ENCODE peak calls at places on chromosomes 13 and 19, in eight cellular contexts. L is esophagus muscularis mucosa, D is suprapubic skin, U is HCT116, S is breast epithelium, W is spleen, H is sigmoid colon, I is endothelial cell of umbilical vein. F is an unnamed sample.

GRCh38 chr19:46000497-46001246 is 5.4 kb downstream of the CCDC61 start:
- DNase-seq in I (no peak), D (no peak), W (peak; percentile 83), S (peak; percentile 53), L (no peak), H (no peak), U (no peak), F (peak; percentile 38)

GRCh38 chr13:65293530-65294198 is 1936.5 kb downstream of the PCDH9 start:
- DNase-seq in W (no peak), S (no peak), U (no peak), I (no peak), L (no peak), D (no peak), H (no peak), F (no peak)

GRCh38 chr19:48543121-48543710 is 8.8 kb upstream of the SULT2B1 start:
- DNase-seq in U (peak; percentile 53), I (peak; percentile 80), W (no peak), S (peak; percentile 85), H (no peak), L (no peak), D (no peak), F (peak; percentile 92)

GRCh38 chr19:47786566-47786965 is 8.1 kb downstream of the SELENOW start:
- DNase-seq in H (no peak), S (no peak), I (no peak), L (no peak), D (no peak), U (no peak), W (no peak), F (no peak)

GRCh38 chr19:2294377-2295335 is 12.7 kb upstream of the PEAK3 start:
- DNase-seq in S (no peak), L (no peak), H (peak; percentile 84), W (peak; percentile 77), I (no peak), U (no peak), D (no peak), F (no peak)

GRCh38 chr19:53906211-53907192 is 2.6 kb upstream of the CACNG7 start:
- DNase-seq in D (no peak), H (no peak), W (peak; percentile 89), I (no peak), U (no peak), L (no peak), S (no peak), F (no peak)

GRCh38 chr13:62337109-62337880 is 921.6 kb upstream of the PCDH20 start:
- DNase-seq in W (no peak), I (no peak), S (no peak), U (no peak), L (no peak), H (no peak), D (no peak), F (no peak)

GRCh38 chr13:28805193-28805819 is 14.8 kb upstream of the MTUS2 start:
- DNase-seq in S (no peak), L (no peak), U (no peak), H (no peak), W (no peak), D (no peak), I (no peak), F (no peak)

GRCh38 chr19:48812094-48812929 is 1.5 kb upstream of the BCAT2 start:
- DNase-seq in U (no peak), D (peak; percentile 95), I (peak; percentile 72), S (peak; percentile 85), W (peak; percentile 91), L (peak; percentile 98), H (peak; percentile 98), F (peak; percentile 93)

GRCh38 chr19:3710265-3710812 is 2.2 kb downstream of the TJP3 start:
- DNase-seq in H (peak; percentile 91), W (peak; percentile 82), I (no peak), D (no peak), U (peak; percentile 83), S (peak; percentile 74), L (no peak), F (peak; percentile 88)

GRCh38 chr19:10001899-10002298 is 8.4 kb downstream of the COL5A3 start:
- DNase-seq in W (no peak), U (no peak), D (no peak), I (no peak), L (no peak), H (no peak), S (no peak), F (no peak)

GRCh38 chr13:24452044-24452443 is 60.5 kb downstream of the PARP4 start:
- DNase-seq in W (no peak), S (no peak), D (no peak), H (no peak), U (no peak), I (no peak), L (no peak), F (no peak)

GRCh38 chr13:50873481-50873880 is 30.0 kb upstream of the DLEU7 start:
- DNase-seq in S (no peak), W (no peak), H (no peak), U (no peak), I (no peak), D (no peak), L (no peak), F (no peak)

GRCh38 chr19:5345895-5346386 is 5.3 kb upstream of the PTPRS start:
- DNase-seq in I (peak; percentile 35), S (no peak), D (no peak), W (peak; percentile 16), U (no peak), H (no peak), L (no peak), F (no peak)

GRCh38 chr13:87042946-87043345 is 628.2 kb upstream of the SLITRK5 start:
- DNase-seq in U (no peak), I (no peak), D (no peak), L (no peak), W (no peak), S (no peak), H (no peak), F (no peak)

GRCh38 chr13:45538382-45538781 is 73.6 kb downstream of the COG3 start:
- DNase-seq in I (no peak), U (peak; percentile 7), L (no peak), W (no peak), H (no peak), D (no peak), S (no peak), F (no peak)

GRCh38 chr13:44243198-44243852 is 130.3 kb upstream of the SERP2 start:
- DNase-seq in W (no peak), I (peak; percentile 92), D (no peak), U (peak; percentile 92), H (no peak), S (peak; percentile 45), L (no peak), F (no peak)

GRCh38 chr13:27954406-27954851 is 14.7 kb downstream of the CDX2 start:
- DNase-seq in D (no peak), S (no peak), H (no peak), I (peak; percentile 31), W (peak; percentile 75), L (peak; percentile 87), U (no peak), F (no peak)

GRCh38 chr13:73602295-73602694 is 531.9 kb downstream of the KLF12 start:
- DNase-seq in S (no peak), W (no peak), L (no peak), D (no peak), I (no peak), H (no peak), U (peak; percentile 2), F (no peak)

GRCh38 chr13:48121733-48122132 is 26.8 kb upstream of the MED4 start:
- DNase-seq in S (no peak), D (no peak), W (no peak), L (no peak), H (no peak), U (no peak), I (no peak), F (no peak)

GRCh38 chr19:4639531-4640246 is 373 bp downstream of the TNFAIP8L1 start:
- DNase-seq in W (peak; percentile 87), I (peak; percentile 39), S (no peak), L (no peak), H (peak; percentile 82), U (no peak), D (no peak), F (no peak)

DNA sequence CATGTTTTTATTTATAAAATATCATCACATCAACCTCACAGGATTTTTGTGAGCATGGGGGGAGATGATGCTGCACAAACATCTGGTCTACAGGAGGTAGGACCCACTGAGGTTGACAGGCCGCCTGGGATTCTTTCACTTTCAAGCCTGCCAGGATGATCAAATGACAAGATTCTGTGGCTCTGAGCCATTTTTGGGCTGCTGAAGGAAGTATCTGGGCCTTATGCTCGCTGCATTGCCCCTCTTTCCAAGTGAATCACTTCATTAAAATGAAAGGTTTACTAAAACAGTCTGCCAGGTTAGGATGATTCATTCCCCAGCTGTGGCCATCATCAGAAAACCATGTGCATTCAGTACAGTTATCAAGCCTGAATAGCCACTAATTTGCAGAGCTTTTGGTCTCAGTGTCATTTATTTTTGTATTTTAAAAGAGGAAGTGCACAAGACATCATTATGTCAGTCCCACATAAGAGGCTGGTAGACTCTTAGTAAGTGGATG is 34.4 kb downstream of the STARD13 start:
- DNase-seq in D (no peak), U (peak; percentile 31), L (no peak), W (no peak), S (no peak), I (peak; percentile 87), H (peak; percentile 72), F (no peak)
- TF ChIP-seq POLR2AphosphoS5 in D (no peak), U (no peak), L (peak; percentile 33), W (no peak), S (no peak), I (peak; percentile 70), H (peak; percentile 55), F (no peak)

GRCh38 chr19:43229315-43229714 is 23.9 kb upstream of the PSG4 start:
- DNase-seq in W (no peak), I (no peak), U (peak; percentile 56), L (no peak), H (no peak), D (no peak), S (no peak), F (no peak)
- TF ChIP-seq POLR2A in W (no peak), I (no peak), U (no peak), L (no peak), H (no peak), D (no peak), S (no peak), F (no peak)

DNA sequence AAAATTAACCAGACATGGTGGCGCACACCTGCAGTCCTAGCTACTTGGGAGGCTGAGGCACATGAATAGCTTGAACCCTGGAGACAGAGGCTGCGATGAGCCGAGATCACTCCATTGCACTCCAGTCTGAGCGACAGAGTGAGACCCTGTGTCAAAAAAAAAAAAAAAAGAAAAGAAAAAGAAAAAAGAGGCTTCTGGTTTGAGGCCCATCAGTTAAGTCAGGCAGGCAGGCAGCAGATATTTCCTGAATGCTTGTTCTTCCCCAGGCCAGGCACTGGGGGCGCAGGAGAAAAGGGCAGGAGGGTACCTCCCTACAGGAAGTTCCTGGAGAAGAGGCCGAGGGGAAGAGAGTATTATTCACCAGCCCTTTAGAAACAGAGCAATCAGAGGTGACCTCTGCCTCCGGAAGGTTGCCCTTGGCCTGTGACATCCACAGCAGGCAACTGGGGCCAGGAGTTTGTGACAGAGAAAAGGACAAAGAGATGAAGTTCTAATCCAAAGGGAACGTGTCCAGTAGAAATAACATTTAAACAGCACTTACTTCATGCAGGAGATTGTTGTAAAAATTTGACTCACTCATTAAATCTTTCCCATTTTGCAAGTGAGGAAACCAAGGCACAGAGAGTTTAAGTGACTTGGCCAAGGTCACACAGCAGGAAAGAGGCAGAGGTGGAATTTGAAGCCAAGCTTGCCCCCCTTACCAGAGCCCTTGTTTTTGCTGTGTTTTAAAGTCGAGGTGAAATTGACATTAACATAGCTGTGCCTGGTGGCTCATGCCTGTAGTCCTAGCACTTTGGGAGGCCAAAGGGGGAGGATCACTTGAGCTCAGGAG is 4.3 kb upstream of the RLN3 start:
- DNase-seq in S (no peak), U (no peak), W (peak; percentile 82), D (no peak), L (no peak), I (peak; percentile 83), H (no peak), F (no peak)
- H3K27ac ChIP-seq in S (peak overlapping the region; percentile 69), U (peak overlapping the region; percentile 21), W (peak overlapping the region; percentile 69), D (no peak overlapping the region), L (no peak overlapping the region), I (no peak overlapping the region), H (no peak overlapping the region), F (no peak overlapping the region)

GRCh38 chr19:30479657-30480056 is 107.5 kb downstream of the ZNF536 start:
- DNase-seq in I (no peak), H (no peak), S (no peak), D (no peak), W (no peak), U (no peak), L (no peak), F (no peak)
- TF ChIP-seq POLR2AphosphoS5 in I (no peak), H (no peak), S (no peak), D (no peak), W (no peak), U (no peak), L (no peak), F (no peak)

F was measured in prostate gland.